ENCODE peak calls at places on chromosomes 12 and 14, in nine cellular contexts. One of them, this sample, is unnamed.
A peak's percentile ranks its signal among the peaks of the same experiment; 100 is the strongest.

GRCh38 chr12:78530065-78530765 is 334.4 kb upstream of the SYT1 start:
- DNase-seq in uterus: no peak
- DNase-seq in lower lobe of right lung: no peak
- DNase-seq in HuH-7: no peak
- DNase-seq in IMR-90: peak; percentile 38
- DNase-seq in NCI-H1092 treated with DMSO at 0.1 percent for 48 hours: no peak
- DNase-seq in CD8-positive, alpha-beta memory T cell: no peak
- DNase-seq in effector memory CD4-positive, alpha-beta T cell: no peak
- DNase-seq in left lung: no peak
- DNase-seq in this sample: peak; percentile 2

GRCh38 chr14:101843665-101844064 is 82.2 kb downstream of the PPP2R5C start:
- DNase-seq in lower lobe of right lung: no peak
- DNase-seq in left lung: no peak
- DNase-seq in IMR-90: no peak
- DNase-seq in HuH-7: no peak
- DNase-seq in effector memory CD4-positive, alpha-beta T cell: peak; percentile 45
- DNase-seq in uterus: no peak
- DNase-seq in NCI-H1092 treated with DMSO at 0.1 percent for 48 hours: no peak
- DNase-seq in CD8-positive, alpha-beta memory T cell: peak; percentile 69
- DNase-seq in this sample: no peak

GRCh38 chr14:54420478-54421116 is 20.6 kb downstream of the CNIH1 start:
- DNase-seq in effector memory CD4-positive, alpha-beta T cell: no peak
- DNase-seq in uterus: no peak
- DNase-seq in NCI-H1092 treated with DMSO at 0.1 percent for 48 hours: peak; percentile 19
- DNase-seq in IMR-90: peak; percentile 58
- DNase-seq in HuH-7: no peak
- DNase-seq in lower lobe of right lung: no peak
- DNase-seq in left lung: no peak
- DNase-seq in CD8-positive, alpha-beta memory T cell: no peak
- DNase-seq in this sample: no peak

GRCh38 chr12:58105225-58106119 is 164.1 kb downstream of the ATP23 start:
- DNase-seq in left lung: no peak
- DNase-seq in uterus: no peak
- DNase-seq in HuH-7: peak; percentile 20
- DNase-seq in effector memory CD4-positive, alpha-beta T cell: no peak
- DNase-seq in NCI-H1092 treated with DMSO at 0.1 percent for 48 hours: no peak
- DNase-seq in lower lobe of right lung: no peak
- DNase-seq in CD8-positive, alpha-beta memory T cell: no peak
- DNase-seq in IMR-90: peak; percentile 7
- DNase-seq in this sample: no peak

GRCh38 chr14:44960146-44960545 is 1.6 kb downstream of the KLHL28 start:
- DNase-seq in CD8-positive, alpha-beta memory T cell: no peak
- DNase-seq in lower lobe of right lung: no peak
- DNase-seq in NCI-H1092 treated with DMSO at 0.1 percent for 48 hours: no peak
- DNase-seq in uterus: no peak
- DNase-seq in IMR-90: no peak
- DNase-seq in effector memory CD4-positive, alpha-beta T cell: no peak
- DNase-seq in left lung: no peak
- DNase-seq in HuH-7: no peak
- DNase-seq in this sample: no peak

GRCh38 chr12:26813812-26814211 is 19.2 kb downstream of the ITPR2 start:
- DNase-seq in uterus: no peak
- DNase-seq in HuH-7: no peak
- DNase-seq in effector memory CD4-positive, alpha-beta T cell: no peak
- DNase-seq in left lung: no peak
- DNase-seq in IMR-90: no peak
- DNase-seq in CD8-positive, alpha-beta memory T cell: no peak
- DNase-seq in lower lobe of right lung: no peak
- DNase-seq in NCI-H1092 treated with DMSO at 0.1 percent for 48 hours: no peak
- DNase-seq in this sample: no peak

GRCh38 chr14:89415139-89415538 is 1.9 kb downstream of the FOXN3 start:
- DNase-seq in effector memory CD4-positive, alpha-beta T cell: no peak
- DNase-seq in CD8-positive, alpha-beta memory T cell: no peak
- DNase-seq in uterus: no peak
- DNase-seq in NCI-H1092 treated with DMSO at 0.1 percent for 48 hours: no peak
- DNase-seq in left lung: no peak
- DNase-seq in lower lobe of right lung: no peak
- DNase-seq in HuH-7: no peak
- DNase-seq in IMR-90: no peak
- DNase-seq in this sample: no peak

GRCh38 chr12:44433647-44434046 is 442.5 kb downstream of the NELL2 start:
- DNase-seq in NCI-H1092 treated with DMSO at 0.1 percent for 48 hours: no peak
- DNase-seq in left lung: no peak
- DNase-seq in IMR-90: no peak
- DNase-seq in lower lobe of right lung: no peak
- DNase-seq in HuH-7: no peak
- DNase-seq in CD8-positive, alpha-beta memory T cell: no peak
- DNase-seq in uterus: no peak
- DNase-seq in effector memory CD4-positive, alpha-beta T cell: no peak
- DNase-seq in this sample: no peak

GRCh38 chr14:68468437-68469207 is 324.2 kb downstream of the ZFP36L1 start:
- DNase-seq in effector memory CD4-positive, alpha-beta T cell: no peak
- DNase-seq in CD8-positive, alpha-beta memory T cell: no peak
- DNase-seq in lower lobe of right lung: no peak
- DNase-seq in uterus: no peak
- DNase-seq in left lung: no peak
- DNase-seq in HuH-7: no peak
- DNase-seq in IMR-90: no peak
- DNase-seq in NCI-H1092 treated with DMSO at 0.1 percent for 48 hours: no peak
- DNase-seq in this sample: peak; percentile 89

GRCh38 chr14:68824517-68825347 is 31.9 kb upstream of the ZFP36L1 start:
- DNase-seq in CD8-positive, alpha-beta memory T cell: no peak
- DNase-seq in effector memory CD4-positive, alpha-beta T cell: peak; percentile 33
- DNase-seq in NCI-H1092 treated with DMSO at 0.1 percent for 48 hours: peak; percentile 61
- DNase-seq in left lung: peak; percentile 94
- DNase-seq in IMR-90: peak; percentile 62
- DNase-seq in lower lobe of right lung: peak; percentile 92
- DNase-seq in HuH-7: peak; percentile 86
- DNase-seq in uterus: peak; percentile 87
- DNase-seq in this sample: no peak

GRCh38 chr12:14949631-14950030 is 11.3 kb upstream of the ERP27 start:
- DNase-seq in NCI-H1092 treated with DMSO at 0.1 percent for 48 hours: no peak
- DNase-seq in IMR-90: no peak
- DNase-seq in effector memory CD4-positive, alpha-beta T cell: no peak
- DNase-seq in left lung: no peak
- DNase-seq in uterus: no peak
- DNase-seq in HuH-7: no peak
- DNase-seq in CD8-positive, alpha-beta memory T cell: no peak
- DNase-seq in lower lobe of right lung: no peak
- DNase-seq in this sample: no peak

GRCh38 chr12:14283489-14284144 is 81.9 kb upstream of the ATF7IP start:
- DNase-seq in IMR-90: no peak
- DNase-seq in left lung: no peak
- DNase-seq in NCI-H1092 treated with DMSO at 0.1 percent for 48 hours: peak; percentile 65
- DNase-seq in uterus: no peak
- DNase-seq in lower lobe of right lung: no peak
- DNase-seq in effector memory CD4-positive, alpha-beta T cell: no peak
- DNase-seq in CD8-positive, alpha-beta memory T cell: no peak
- DNase-seq in HuH-7: peak; percentile 44
- DNase-seq in this sample: no peak

GRCh38 chr12:130041983-130042812 is 120.1 kb upstream of the FZD10 start:
- DNase-seq in left lung: peak; percentile 80
- DNase-seq in uterus: no peak
- DNase-seq in HuH-7: no peak
- DNase-seq in NCI-H1092 treated with DMSO at 0.1 percent for 48 hours: peak; percentile 42
- DNase-seq in IMR-90: no peak
- DNase-seq in CD8-positive, alpha-beta memory T cell: no peak
- DNase-seq in lower lobe of right lung: peak; percentile 64
- DNase-seq in effector memory CD4-positive, alpha-beta T cell: no peak
- DNase-seq in this sample: no peak

GRCh38 chr12:52170827-52171226 is 21.0 kb downstream of the KRT80 start:
- DNase-seq in effector memory CD4-positive, alpha-beta T cell: no peak
- DNase-seq in HuH-7: no peak
- DNase-seq in CD8-positive, alpha-beta memory T cell: no peak
- DNase-seq in lower lobe of right lung: no peak
- DNase-seq in left lung: peak; percentile 31
- DNase-seq in NCI-H1092 treated with DMSO at 0.1 percent for 48 hours: no peak
- DNase-seq in uterus: no peak
- DNase-seq in IMR-90: no peak
- DNase-seq in this sample: no peak

GRCh38 chr12:111426341-111427185 is 20.8 kb downstream of the SH2B3 start:
- DNase-seq in uterus: no peak
- DNase-seq in IMR-90: peak; percentile 50
- DNase-seq in left lung: no peak
- DNase-seq in HuH-7: no peak
- DNase-seq in effector memory CD4-positive, alpha-beta T cell: no peak
- DNase-seq in CD8-positive, alpha-beta memory T cell: peak; percentile 55
- DNase-seq in NCI-H1092 treated with DMSO at 0.1 percent for 48 hours: no peak
- DNase-seq in lower lobe of right lung: no peak
- DNase-seq in this sample: no peak

GRCh38 chr12:48004039-48004940 is at the start of gene COL2A1:
- DNase-seq in CD8-positive, alpha-beta memory T cell: no peak
- DNase-seq in left lung: no peak
- DNase-seq in IMR-90: peak; percentile 12
- DNase-seq in NCI-H1092 treated with DMSO at 0.1 percent for 48 hours: peak; percentile 76
- DNase-seq in effector memory CD4-positive, alpha-beta T cell: no peak
- DNase-seq in HuH-7: peak; percentile 80
- DNase-seq in lower lobe of right lung: no peak
- DNase-seq in uterus: no peak
- DNase-seq in this sample: no peak

GRCh38 chr12:76085159-76085868 is 829 bp upstream of the NAP1L1 start:
- DNase-seq in HuH-7: no peak
- DNase-seq in left lung: no peak
- DNase-seq in uterus: no peak
- DNase-seq in CD8-positive, alpha-beta memory T cell: peak; percentile 82
- DNase-seq in IMR-90: peak; percentile 77
- DNase-seq in NCI-H1092 treated with DMSO at 0.1 percent for 48 hours: no peak
- DNase-seq in effector memory CD4-positive, alpha-beta T cell: peak; percentile 42
- DNase-seq in lower lobe of right lung: no peak
- DNase-seq in this sample: no peak

GRCh38 chr12:10968765-10969456 is 17.8 kb downstream of the TAS2R50 start:
- DNase-seq in NCI-H1092 treated with DMSO at 0.1 percent for 48 hours: no peak
- DNase-seq in HuH-7: no peak
- DNase-seq in lower lobe of right lung: peak; percentile 44
- DNase-seq in effector memory CD4-positive, alpha-beta T cell: no peak
- DNase-seq in IMR-90: peak; percentile 69
- DNase-seq in uterus: peak; percentile 28
- DNase-seq in left lung: no peak
- DNase-seq in CD8-positive, alpha-beta memory T cell: no peak
- DNase-seq in this sample: no peak

GRCh38 chr14:68391292-68392014 is 401.4 kb downstream of the ZFP36L1 start:
- DNase-seq in left lung: no peak
- DNase-seq in uterus: peak; percentile 51
- DNase-seq in lower lobe of right lung: no peak
- DNase-seq in effector memory CD4-positive, alpha-beta T cell: no peak
- DNase-seq in IMR-90: peak; percentile 79
- DNase-seq in NCI-H1092 treated with DMSO at 0.1 percent for 48 hours: no peak
- DNase-seq in CD8-positive, alpha-beta memory T cell: no peak
- DNase-seq in HuH-7: no peak
- DNase-seq in this sample: no peak

GRCh38 chr14:90545966-90546751 is 149.3 kb downstream of the CALM1 start:
- DNase-seq in left lung: no peak
- DNase-seq in lower lobe of right lung: peak; percentile 35
- DNase-seq in CD8-positive, alpha-beta memory T cell: peak; percentile 25
- DNase-seq in effector memory CD4-positive, alpha-beta T cell: no peak
- DNase-seq in HuH-7: no peak
- DNase-seq in NCI-H1092 treated with DMSO at 0.1 percent for 48 hours: peak; percentile 13
- DNase-seq in uterus: no peak
- DNase-seq in IMR-90: no peak
- DNase-seq in this sample: no peak

GRCh38 chr14:50040401-50040775 is 76.0 kb downstream of the VCPKMT start:
- DNase-seq in lower lobe of right lung: no peak
- DNase-seq in NCI-H1092 treated with DMSO at 0.1 percent for 48 hours: no peak
- DNase-seq in HuH-7: no peak
- DNase-seq in IMR-90: peak; percentile 86
- DNase-seq in left lung: no peak
- DNase-seq in uterus: no peak
- DNase-seq in CD8-positive, alpha-beta memory T cell: peak; percentile 66
- DNase-seq in effector memory CD4-positive, alpha-beta T cell: peak; percentile 19
- DNase-seq in this sample: no peak

GRCh38 chr12:116540617-116541152 is 18.5 kb upstream of the MAP1LC3B2 start:
- DNase-seq in CD8-positive, alpha-beta memory T cell: no peak
- DNase-seq in uterus: no peak
- DNase-seq in effector memory CD4-positive, alpha-beta T cell: no peak
- DNase-seq in left lung: no peak
- DNase-seq in lower lobe of right lung: no peak
- DNase-seq in HuH-7: no peak
- DNase-seq in NCI-H1092 treated with DMSO at 0.1 percent for 48 hours: no peak
- DNase-seq in IMR-90: no peak
- DNase-seq in this sample: no peak

GRCh38 chr12:6958609-6959375 is 7.6 kb downstream of the PTPN6 start:
- DNase-seq in NCI-H1092 treated with DMSO at 0.1 percent for 48 hours: no peak
- DNase-seq in effector memory CD4-positive, alpha-beta T cell: peak; percentile 73
- DNase-seq in CD8-positive, alpha-beta memory T cell: peak; percentile 88
- DNase-seq in left lung: peak; percentile 80
- DNase-seq in lower lobe of right lung: peak; percentile 52
- DNase-seq in uterus: no peak
- DNase-seq in IMR-90: no peak
- DNase-seq in HuH-7: no peak
- DNase-seq in this sample: no peak

GRCh38 chr12:70774055-70774454 is 136.8 kb upstream of the PTPRB start:
- DNase-seq in IMR-90: no peak
- DNase-seq in lower lobe of right lung: no peak
- DNase-seq in left lung: no peak
- DNase-seq in CD8-positive, alpha-beta memory T cell: no peak
- DNase-seq in NCI-H1092 treated with DMSO at 0.1 percent for 48 hours: peak; percentile 12
- DNase-seq in HuH-7: no peak
- DNase-seq in uterus: no peak
- DNase-seq in effector memory CD4-positive, alpha-beta T cell: no peak
- DNase-seq in this sample: peak; percentile 69

GRCh38 chr12:57242329-57242690 is 8.7 kb downstream of the STAC3 start:
- DNase-seq in IMR-90: no peak
- DNase-seq in left lung: peak; percentile 84
- DNase-seq in CD8-positive, alpha-beta memory T cell: no peak
- DNase-seq in lower lobe of right lung: no peak
- DNase-seq in effector memory CD4-positive, alpha-beta T cell: no peak
- DNase-seq in HuH-7: no peak
- DNase-seq in uterus: no peak
- DNase-seq in NCI-H1092 treated with DMSO at 0.1 percent for 48 hours: peak; percentile 69
- DNase-seq in this sample: no peak

GRCh38 chr14:60736494-60736893 is 1.9 kb downstream of the MNAT1 start:
- DNase-seq in uterus: no peak
- DNase-seq in NCI-H1092 treated with DMSO at 0.1 percent for 48 hours: no peak
- DNase-seq in IMR-90: peak; percentile 80
- DNase-seq in CD8-positive, alpha-beta memory T cell: no peak
- DNase-seq in effector memory CD4-positive, alpha-beta T cell: no peak
- DNase-seq in lower lobe of right lung: no peak
- DNase-seq in HuH-7: no peak
- DNase-seq in left lung: no peak
- DNase-seq in this sample: no peak

GRCh38 chr14:76924363-76925151 is 98.3 kb downstream of the LRRC74A start:
- DNase-seq in CD8-positive, alpha-beta memory T cell: peak; percentile 72
- DNase-seq in NCI-H1092 treated with DMSO at 0.1 percent for 48 hours: peak; percentile 97
- DNase-seq in HuH-7: no peak
- DNase-seq in IMR-90: no peak
- DNase-seq in left lung: no peak
- DNase-seq in lower lobe of right lung: no peak
- DNase-seq in effector memory CD4-positive, alpha-beta T cell: peak; percentile 36
- DNase-seq in uterus: no peak
- DNase-seq in this sample: peak; percentile 77

GRCh38 chr12:94111290-94111689 is 37.1 kb upstream of the PLXNC1 start:
- DNase-seq in uterus: no peak
- DNase-seq in effector memory CD4-positive, alpha-beta T cell: no peak
- DNase-seq in HuH-7: no peak
- DNase-seq in NCI-H1092 treated with DMSO at 0.1 percent for 48 hours: no peak
- DNase-seq in lower lobe of right lung: no peak
- DNase-seq in IMR-90: no peak
- DNase-seq in CD8-positive, alpha-beta memory T cell: no peak
- DNase-seq in left lung: no peak
- DNase-seq in this sample: no peak

GRCh38 chr12:65602579-65603295 is 221.5 kb upstream of the HMGA2 start:
- DNase-seq in NCI-H1092 treated with DMSO at 0.1 percent for 48 hours: no peak
- DNase-seq in HuH-7: peak; percentile 70
- DNase-seq in lower lobe of right lung: peak; percentile 73
- DNase-seq in effector memory CD4-positive, alpha-beta T cell: no peak
- DNase-seq in IMR-90: peak; percentile 97
- DNase-seq in CD8-positive, alpha-beta memory T cell: no peak
- DNase-seq in uterus: peak; percentile 62
- DNase-seq in left lung: peak; percentile 52
- DNase-seq in this sample: peak; percentile 75

This sample was measured in kidney epithelial cell.